ENCODE peak calls at places on chromosomes 7 and 10, in eight cellular contexts. Z, J, U, D, S, F, V and C are unnamed samples.

GRCh38 chr10:18231480-18231879 is 91.3 kb downstream of the CACNB2 start:
- DNase-seq in D (no peak), Z (no peak), S (no peak), F (no peak), V (no peak), U (no peak), J (no peak), C (no peak)

GRCh38 chr10:101453791-101454718 is 100.1 kb downstream of the BTRC start:
- DNase-seq in F (no peak), U (no peak), S (no peak), D (no peak), J (peak), V (no peak), Z (peak), C (no peak)

GRCh38 chr10:75050520-75050919 is 60.9 kb upstream of the SAMD8 start:
- DNase-seq in J (no peak), D (no peak), Z (no peak), U (no peak), V (no peak), F (no peak), S (no peak), C (no peak)

GRCh38 chr7:94276797-94277196 is 117.9 kb upstream of the COL1A2 start:
- DNase-seq in Z (no peak), V (no peak), J (no peak), F (no peak), D (no peak), S (no peak), U (no peak), C (no peak)

GRCh38 chr10:48377751-48378585 is 71.5 kb downstream of the MAPK8 start:
- DNase-seq in F (no peak), V (no peak), Z (no peak), U (no peak), D (no peak), J (no peak), S (no peak), C (no peak)

GRCh38 chr7:128108641-128109423 is 77.6 kb upstream of the LRRC4 start:
- DNase-seq in F (no peak), Z (no peak), U (peak), S (no peak), J (peak), D (peak), V (no peak), C (no peak)

GRCh38 chr10:104067525-104067924 is 18.2 kb downstream of the COL17A1 start:
- DNase-seq in Z (no peak), F (no peak), U (no peak), V (peak), S (no peak), J (no peak), D (no peak), C (no peak)

GRCh38 chr10:71801357-71801756 is 28.0 kb upstream of the VSIR start:
- DNase-seq in F (no peak), U (peak), J (no peak), V (no peak), D (no peak), S (no peak), Z (no peak), C (no peak)

GRCh38 chr10:62959553-62959952 is 143.4 kb upstream of the EGR2 start:
- DNase-seq in S (no peak), V (no peak), Z (no peak), U (no peak), D (no peak), J (no peak), F (no peak), C (no peak)

GRCh38 chr10:117360016-117360415 is 15.2 kb downstream of the PDZD8 start:
- DNase-seq in F (no peak), Z (no peak), U (no peak), S (no peak), D (no peak), V (no peak), J (no peak), C (no peak)

GRCh38 chr10:24926549-24926948 is 25.9 kb downstream of the PRTFDC1 start:
- DNase-seq in F (no peak), V (no peak), U (no peak), Z (no peak), S (no peak), D (no peak), J (no peak), C (no peak)

GRCh38 chr10:7121154-7121797 is 289.6 kb downstream of the SFMBT2 start:
- DNase-seq in J (peak), S (peak), V (peak), Z (peak), F (peak), D (peak), U (peak), C (peak)

GRCh38 chr7:107914834-107915233 is 23.9 kb downstream of the DLD start:
- DNase-seq in Z (no peak), U (no peak), S (no peak), D (no peak), J (no peak), F (no peak), V (no peak), C (no peak)

GRCh38 chr10:73218466-73219191 is 28.4 kb downstream of the DNAJC9 start:
- DNase-seq in F (no peak), S (no peak), V (no peak), D (no peak), U (peak), Z (no peak), J (no peak), C (no peak)

GRCh38 chr7:74173074-74173473 is 1.1 kb upstream of the EIF4H start:
- DNase-seq in S (no peak), F (no peak), V (peak), D (no peak), U (no peak), Z (no peak), J (no peak), C (no peak)